ENCODE peak calls at places on chromosomes 13 and 19, in seven cellular contexts. B is progenitor cell of endocrine pancreas, C is endodermal cell, I is type B pancreatic cell, O is AG10803, T is Calu3, E is Caco-2. Z is an unnamed sample.

GRCh38 chr19:741506-742131 is 9.3 kb upstream of the MISP start:
- DNase-seq in B (no peak), C (peak; percentile 83), I (no peak), O (no peak), T (no peak), E (peak; percentile 56), Z (no peak)

GRCh38 chr19:7460562-7460966 is 28.3 kb downstream of the PEX11G start:
- DNase-seq in B (no peak), C (no peak), I (no peak), O (no peak), T (no peak), E (no peak), Z (no peak)

GRCh38 chr13:101703838-101704237 is 251.4 kb downstream of the ITGBL1 start:
- DNase-seq in B (no peak), C (peak; percentile 57), I (no peak), O (no peak), T (no peak), E (no peak), Z (no peak)

GRCh38 chr13:77300176-77301141 is 26.4 kb downstream of the MYCBP2 start:
- DNase-seq in B (no peak), C (no peak), I (no peak), O (peak; percentile 74), T (no peak), E (no peak), Z (no peak)

GRCh38 chr19:55340784-55341147 is 1.1 kb downstream of the KMT5C start:
- DNase-seq in B (peak; percentile 35), C (no peak), I (no peak), O (no peak), T (peak; percentile 32), E (peak; percentile 48), Z (no peak)

GRCh38 chr13:79482271-79482970 is 1.5 kb downstream of the NDFIP2 start:
- DNase-seq in B (no peak), C (no peak), I (no peak), O (peak; percentile 32), T (no peak), E (no peak), Z (no peak)

GRCh38 chr19:43101950-43102349 is 19.4 kb upstream of the PSG2 start:
- DNase-seq in B (no peak), C (no peak), I (no peak), O (no peak), T (no peak), E (no peak), Z (no peak)

GRCh38 chr13:111947026-111947810 is 119.7 kb upstream of the SOX1 start:
- DNase-seq in B (no peak), C (no peak), I (no peak), O (no peak), T (no peak), E (no peak), Z (no peak)

GRCh38 chr19:16581145-16581970 is 9.1 kb upstream of the SLC35E1 start:
- DNase-seq in B (no peak), C (no peak), I (no peak), O (no peak), T (no peak), E (no peak), Z (no peak)

GRCh38 chr19:2479556-2480194 is 3.7 kb downstream of the GADD45B start:
- DNase-seq in B (no peak), C (no peak), I (no peak), O (no peak), T (no peak), E (no peak), Z (no peak)
- TF ChIP-seq CTCF in B (peak; percentile 38), C (peak; percentile 78), I (peak; percentile 55), O (no peak), T (no peak), E (no peak), Z (peak; percentile 23)

GRCh38 chr13:75486146-75486545 is 4.2 kb upstream of the TBC1D4 start:
- DNase-seq in B (no peak), C (peak; percentile 59), I (no peak), O (no peak), T (no peak), E (no peak), Z (no peak)
- TF ChIP-seq CTCF in B (peak; percentile 14), C (peak; percentile 37), I (peak; percentile 49), O (no peak), T (no peak), E (no peak), Z (no peak)

GRCh38 chr19:19078801-19079200 is 15.0 kb downstream of the SLC25A42 start:
- DNase-seq in B (no peak), C (no peak), I (no peak), O (no peak), T (no peak), E (no peak), Z (no peak)
- TF ChIP-seq CTCF in B (no peak), C (no peak), I (no peak), O (no peak), T (no peak), E (no peak), Z (no peak)

DNA sequence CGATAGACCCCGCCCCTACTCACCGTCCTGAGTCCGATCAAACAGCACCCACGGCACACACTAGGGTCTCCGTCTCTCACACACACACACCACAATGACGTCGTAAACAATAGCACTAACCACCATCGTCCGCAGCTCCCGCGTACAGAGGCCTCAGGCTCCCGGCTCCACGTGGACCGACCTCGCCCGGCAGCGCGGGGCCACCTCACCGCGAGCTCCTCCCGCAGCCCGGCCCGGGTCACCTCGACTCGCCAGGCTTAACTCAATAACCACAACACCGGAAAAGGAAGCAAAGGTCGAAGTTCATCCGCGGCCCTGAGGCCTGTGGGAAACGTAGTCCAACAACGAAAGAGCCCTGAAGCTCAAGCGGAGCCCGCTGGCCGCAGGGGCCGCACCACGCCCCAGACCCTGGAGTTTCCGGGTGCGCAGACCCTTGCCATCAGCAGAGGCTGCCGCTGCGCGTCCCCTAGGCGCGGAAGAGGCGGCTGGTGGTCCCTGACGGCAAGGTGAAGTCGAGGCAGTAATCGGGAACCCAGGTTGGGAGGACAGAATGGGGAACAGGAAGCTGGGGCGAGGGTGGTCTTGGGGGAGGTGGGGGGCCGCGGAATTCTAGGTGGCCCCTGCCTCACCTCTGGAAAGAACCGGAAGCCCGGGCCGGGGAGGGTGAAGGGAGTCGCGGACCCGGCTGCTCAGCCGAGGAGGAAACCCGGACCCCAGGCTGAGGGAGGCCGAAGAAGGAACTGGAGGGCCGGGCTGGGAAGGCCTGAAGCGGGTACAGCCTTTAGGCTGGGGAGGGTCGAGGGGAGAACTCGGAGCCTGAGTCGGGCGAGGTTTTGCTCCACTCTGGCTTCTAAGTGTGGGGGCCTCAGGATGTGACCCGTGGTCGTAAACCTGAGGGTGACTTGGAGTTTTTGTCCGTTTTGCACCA is at the start of gene ZNF529:
- DNase-seq in B (peak; percentile 87), C (peak; percentile 98), I (peak; percentile 93), O (peak; percentile 84), T (peak; percentile 96), E (peak; percentile 95), Z (peak; percentile 94)
- TF ChIP-seq CTCF in B (peak; percentile 22), C (no peak), I (peak; percentile 28), O (no peak), T (no peak), E (no peak), Z (no peak)

GRCh38 chr19:2744113-2744512 is 4.3 kb upstream of the SLC39A3 start:
- DNase-seq in B (no peak), C (no peak), I (no peak), O (no peak), T (no peak), E (no peak), Z (no peak)
- TF ChIP-seq CTCF in B (no peak), C (no peak), I (no peak), O (no peak), T (no peak), E (no peak), Z (no peak)

GRCh38 chr13:38954291-38954690 is 36.3 kb downstream of the STOML3 start:
- DNase-seq in B (no peak), C (no peak), I (no peak), O (no peak), T (no peak), E (no peak), Z (no peak)

GRCh38 chr13:38954844-38955243 is 35.8 kb downstream of the STOML3 start:
- DNase-seq in B (no peak), C (no peak), I (no peak), O (no peak), T (no peak), E (no peak), Z (no peak)

GRCh38 chr13:38951525-38952313 is 38.9 kb downstream of the STOML3 start:
- DNase-seq in B (no peak), C (no peak), I (no peak), O (no peak), T (peak; percentile 48), E (no peak), Z (no peak)

GRCh38 chr13:38950987-38951386 is 39.6 kb downstream of the STOML3 start:
- DNase-seq in B (no peak), C (no peak), I (no peak), O (no peak), T (no peak), E (no peak), Z (no peak)

DNA sequence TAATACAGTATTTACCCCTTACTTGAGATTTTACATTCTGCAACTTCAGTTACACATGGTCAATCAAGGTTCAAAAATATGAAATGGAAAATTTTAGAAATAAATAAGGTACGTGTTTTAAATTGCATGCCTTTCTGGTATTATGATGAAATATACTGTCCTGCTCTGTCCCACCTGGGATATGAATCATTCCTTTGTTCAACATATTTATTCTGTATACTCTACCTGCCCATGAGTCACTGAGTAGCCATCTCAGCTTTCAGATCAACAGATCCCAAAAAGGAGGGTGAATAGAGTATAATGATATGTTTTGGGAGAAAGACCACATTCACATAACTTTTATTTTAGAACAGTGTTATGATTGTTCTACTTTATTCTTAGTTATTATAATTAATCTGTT is 37.8 kb downstream of the STOML3 start:
- DNase-seq in B (no peak), C (no peak), I (no peak), O (no peak), T (no peak), E (no peak), Z (no peak)
- TF ChIP-seq CTCF in B (no peak), C (no peak), I (no peak), O (no peak), T (no peak), E (no peak), Z (no peak)

Z was measured in osteocyte.